ENCODE peak calls at places on chromosomes 6 and 20, in seven cellular contexts. S is hypothalamus; U is stimulated activated naive CD8-positive, alpha-beta T cell treated with anti-CD3 and anti-CD28 coated beads, Interleukin-15, amount 100 ng/mL, for 72 hours; A is naive thymus-derived CD8-positive, alpha-beta T cell; R is effector memory CD8-positive, alpha-beta T cell; J is CD8-positive, alpha-beta T cell; B is AML-193. G is an unnamed sample.

GRCh38 chr6:161498359-161498758 is 224.5 kb upstream of the AGPAT4 start:
- DNase-seq in S (no peak), U (no peak), A (no peak), R (no peak), J (no peak), B (no peak), G (no peak)

GRCh38 chr6:169139179-169139971 is 114.3 kb downstream of the THBS2 start:
- DNase-seq in S (no peak), U (no peak), A (no peak), R (no peak), J (no peak), B (no peak), G (no peak)

GRCh38 chr6:52475307-52475706 is 55.2 kb downstream of the EFHC1 start:
- DNase-seq in S (no peak), U (no peak), A (no peak), R (no peak), J (no peak), B (no peak), G (no peak)

GRCh38 chr6:6820688-6821238 is 232.2 kb downstream of the LY86 start:
- DNase-seq in S (no peak), U (no peak), A (no peak), R (no peak), J (no peak), B (no peak), G (no peak)

GRCh38 chr20:50434321-50434652 is 75.9 kb upstream of the PTPN1 start:
- DNase-seq in S (no peak), U (no peak), A (no peak), R (no peak), J (no peak), B (no peak), G (no peak)

GRCh38 chr6:170098428-170099170 is 192.3 kb downstream of the DLL1 start:
- DNase-seq in S (no peak), U (peak; percentile 3), A (no peak), R (no peak), J (no peak), B (no peak), G (no peak)

GRCh38 chr20:53127027-53127426 is 154.9 kb downstream of the TSHZ2 start:
- DNase-seq in S (no peak), U (no peak), A (no peak), R (no peak), J (no peak), B (no peak), G (no peak)

GRCh38 chr6:154448448-154449096 is 61.9 kb downstream of the CNKSR3 start:
- DNase-seq in S (no peak), U (no peak), A (no peak), R (no peak), J (no peak), B (no peak), G (peak; percentile 32)

GRCh38 chr20:4112490-4113420 is 97.4 kb upstream of the RNF24 start:
- DNase-seq in S (no peak), U (peak; percentile 53), A (no peak), R (no peak), J (no peak), B (peak; percentile 29), G (peak; percentile 38)

GRCh38 chr6:46899636-46900035 is 22.1 kb downstream of the ADGRF5 start:
- DNase-seq in S (no peak), U (no peak), A (no peak), R (no peak), J (no peak), B (no peak), G (no peak)

GRCh38 chr6:16769131-16769985 is 8.1 kb upstream of the ATXN1 start:
- DNase-seq in S (no peak), U (peak; percentile 64), A (peak; percentile 71), R (peak; percentile 68), J (peak; percentile 59), B (peak; percentile 98), G (no peak)

GRCh38 chr20:1242530-1242929 is 16.7 kb downstream of the RAD21L1 start:
- DNase-seq in S (no peak), U (no peak), A (no peak), R (no peak), J (no peak), B (no peak), G (no peak)

GRCh38 chr20:59807909-59808728 is 125.3 kb downstream of the SYCP2 start:
- DNase-seq in S (no peak), U (no peak), A (no peak), R (no peak), J (no peak), B (no peak), G (no peak)

GRCh38 chr20:40738976-40739375 is 49.9 kb upstream of the MAFB start:
- DNase-seq in S (no peak), U (no peak), A (no peak), R (no peak), J (no peak), B (no peak), G (no peak)

GRCh38 chr20:50980071-50980681 is 21.6 kb downstream of the MOCS3 start:
- DNase-seq in S (no peak), U (peak; percentile 46), A (no peak), R (no peak), J (no peak), B (peak; percentile 11), G (no peak)

GRCh38 chr6:36118550-36119107 is 11.7 kb upstream of the MAPK13 start:
- DNase-seq in S (no peak), U (peak; percentile 78), A (peak; percentile 70), R (peak; percentile 70), J (peak; percentile 66), B (no peak), G (no peak)

GRCh38 chr20:9348746-9349145 is 165.6 kb upstream of the LAMP5 start:
- DNase-seq in S (no peak), U (no peak), A (no peak), R (no peak), J (no peak), B (no peak), G (no peak)

GRCh38 chr20:35286077-35286898 is 1.7 kb upstream of the EIF6 start:
- DNase-seq in S (no peak), U (no peak), A (no peak), R (no peak), J (no peak), B (no peak), G (no peak)

GRCh38 chr6:145704153-145704781 is 31.1 kb downstream of the EPM2A start:
- DNase-seq in S (no peak), U (no peak), A (peak; percentile 7), R (no peak), J (no peak), B (peak; percentile 53), G (no peak)

GRCh38 chr20:4457566-4458543 is 263.9 kb upstream of the PRND start:
- DNase-seq in S (no peak), U (no peak), A (no peak), R (no peak), J (no peak), B (no peak), G (no peak)

GRCh38 chr6:41747256-41748101 is at the start of gene PGC:
- DNase-seq in S (no peak), U (no peak), A (no peak), R (no peak), J (no peak), B (no peak), G (no peak)

GRCh38 chr6:44630125-44631028 is 242.9 kb downstream of the CDC5L start:
- DNase-seq in S (no peak), U (peak; percentile 48), A (peak; percentile 19), R (no peak), J (peak; percentile 1), B (peak; percentile 28), G (peak; percentile 36)

GRCh38 chr6:166930354-166930891 is 25.9 kb downstream of the RNASET2 start:
- DNase-seq in S (no peak), U (no peak), A (no peak), R (no peak), J (no peak), B (no peak), G (no peak)

GRCh38 chr6:134605034-134605433 is 287.1 kb upstream of the SGK1 start:
- DNase-seq in S (no peak), U (no peak), A (no peak), R (no peak), J (no peak), B (no peak), G (no peak)